ENCODE peak calls at places on chromosome 19, in eight cellular contexts. Y is GM12865, V is tibial nerve, Z is fibroblast of mammary gland, E is HFFc6, A is kidney epithelial cell, J is GM10248, H is cardiac fibroblast. K is an unnamed sample.

GRCh38 chr19:5665781-5666513 is 14.4 kb downstream of the MICOS13 start:
- DNase-seq in Y (peak), V (no peak), Z (peak), E (peak), A (peak), J (no peak), H (peak), K (no peak)

GRCh38 chr19:48332662-48333466 is 7.5 kb downstream of the EMP3 start:
- DNase-seq in Y (peak), V (peak), Z (peak), E (peak), A (peak), J (peak), H (peak), K (peak)

GRCh38 chr19:10115392-10116084 is 4.0 kb downstream of the P2RY11 start:
- DNase-seq in Y (peak), V (no peak), Z (no peak), E (no peak), A (no peak), J (no peak), H (peak), K (no peak)

GRCh38 chr19:4518345-4519171 is at the start of gene PLIN4:
- DNase-seq in Y (no peak), V (no peak), Z (peak), E (no peak), A (no peak), J (no peak), H (peak), K (no peak)

GRCh38 chr19:19597809-19598306 is 20.6 kb downstream of the PBX4 start:
- DNase-seq in Y (peak), V (no peak), Z (no peak), E (no peak), A (no peak), J (peak), H (peak), K (no peak)

GRCh38 chr19:3366104-3366760 is at the start of gene NFIC:
- DNase-seq in Y (peak), V (peak), Z (peak), E (peak), A (no peak), J (peak), H (peak), K (no peak)

GRCh38 chr19:41261474-41262190 is 2.5 kb upstream of the HNRNPUL1 start:
- DNase-seq in Y (no peak), V (peak), Z (no peak), E (no peak), A (no peak), J (no peak), H (no peak), K (no peak)

GRCh38 chr19:5681446-5682292 is 842 bp downstream of the HSD11B1L start:
- DNase-seq in Y (no peak), V (no peak), Z (no peak), E (no peak), A (no peak), J (no peak), H (no peak), K (no peak)

GRCh38 chr19:23409392-23410048 is 14.2 kb upstream of the ZNF91 start:
- DNase-seq in Y (no peak), V (no peak), Z (no peak), E (no peak), A (no peak), J (no peak), H (no peak), K (no peak)

GRCh38 chr19:1266818-1267440 is 2.2 kb upstream of the CIRBP start:
- DNase-seq in Y (peak), V (no peak), Z (no peak), E (peak), A (no peak), J (no peak), H (no peak), K (peak)

GRCh38 chr19:34310494-34310981 is 54.5 kb upstream of the GPI start:
- DNase-seq in Y (no peak), V (no peak), Z (no peak), E (no peak), A (no peak), J (no peak), H (no peak), K (no peak)

GRCh38 chr19:3423183-3423829 is 56.9 kb downstream of the NFIC start:
- DNase-seq in Y (no peak), V (no peak), Z (peak), E (no peak), A (no peak), J (no peak), H (no peak), K (no peak)

GRCh38 chr19:19551862-19552192 is 13.8 kb downstream of the CILP2 start:
- DNase-seq in Y (no peak), V (no peak), Z (no peak), E (no peak), A (no peak), J (no peak), H (no peak), K (no peak)

GRCh38 chr19:14517840-14518505 is at the start of gene DNAJB1:
- DNase-seq in Y (peak), V (peak), Z (peak), E (peak), A (no peak), J (peak), H (peak), K (peak)

GRCh38 chr19:23542562-23542961 is 144.4 kb downstream of the ZNF675 start:
- DNase-seq in Y (no peak), V (no peak), Z (no peak), E (no peak), A (no peak), J (no peak), H (no peak), K (no peak)

GRCh38 chr19:4497770-4498389 is 20.4 kb downstream of the PLIN4 start:
- DNase-seq in Y (no peak), V (no peak), Z (no peak), E (no peak), A (no peak), J (no peak), H (no peak), K (no peak)

GRCh38 chr19:55340784-55341147 is 1.1 kb downstream of the KMT5C start:
- DNase-seq in Y (no peak), V (no peak), Z (no peak), E (no peak), A (no peak), J (no peak), H (no peak), K (no peak)

GRCh38 chr19:15463865-15464371 is 426 bp downstream of the RASAL3 start:
- DNase-seq in Y (peak), V (no peak), Z (no peak), E (no peak), A (no peak), J (peak), H (no peak), K (peak)

GRCh38 chr19:8145969-8146368 is 3.4 kb downstream of the FBN3 start:
- DNase-seq in Y (no peak), V (no peak), Z (no peak), E (no peak), A (no peak), J (no peak), H (no peak), K (no peak)

GRCh38 chr19:34500656-34501120 is 19.1 kb downstream of the WTIP start:
- DNase-seq in Y (no peak), V (no peak), Z (no peak), E (no peak), A (no peak), J (peak), H (no peak), K (no peak)

GRCh38 chr19:10228925-10229324 is 2.2 kb downstream of the S1PR2 start:
- DNase-seq in Y (peak), V (peak), Z (peak), E (no peak), A (no peak), J (peak), H (peak), K (no peak)

GRCh38 chr19:13097331-13098258 is 5.1 kb downstream of the LYL1 start:
- DNase-seq in Y (no peak), V (peak), Z (no peak), E (no peak), A (no peak), J (no peak), H (no peak), K (peak)

GRCh38 chr19:13094771-13095392 is 7.8 kb downstream of the LYL1 start:
- DNase-seq in Y (no peak), V (no peak), Z (no peak), E (no peak), A (no peak), J (peak), H (no peak), K (peak)

GRCh38 chr19:13096968-13097330 is 5.7 kb downstream of the LYL1 start:
- DNase-seq in Y (no peak), V (no peak), Z (no peak), E (no peak), A (no peak), J (no peak), H (no peak), K (no peak)

GRCh38 chr19:13095393-13095784 is 7.3 kb downstream of the LYL1 start:
- DNase-seq in Y (no peak), V (no peak), Z (no peak), E (no peak), A (no peak), J (peak), H (no peak), K (peak)

DNA sequence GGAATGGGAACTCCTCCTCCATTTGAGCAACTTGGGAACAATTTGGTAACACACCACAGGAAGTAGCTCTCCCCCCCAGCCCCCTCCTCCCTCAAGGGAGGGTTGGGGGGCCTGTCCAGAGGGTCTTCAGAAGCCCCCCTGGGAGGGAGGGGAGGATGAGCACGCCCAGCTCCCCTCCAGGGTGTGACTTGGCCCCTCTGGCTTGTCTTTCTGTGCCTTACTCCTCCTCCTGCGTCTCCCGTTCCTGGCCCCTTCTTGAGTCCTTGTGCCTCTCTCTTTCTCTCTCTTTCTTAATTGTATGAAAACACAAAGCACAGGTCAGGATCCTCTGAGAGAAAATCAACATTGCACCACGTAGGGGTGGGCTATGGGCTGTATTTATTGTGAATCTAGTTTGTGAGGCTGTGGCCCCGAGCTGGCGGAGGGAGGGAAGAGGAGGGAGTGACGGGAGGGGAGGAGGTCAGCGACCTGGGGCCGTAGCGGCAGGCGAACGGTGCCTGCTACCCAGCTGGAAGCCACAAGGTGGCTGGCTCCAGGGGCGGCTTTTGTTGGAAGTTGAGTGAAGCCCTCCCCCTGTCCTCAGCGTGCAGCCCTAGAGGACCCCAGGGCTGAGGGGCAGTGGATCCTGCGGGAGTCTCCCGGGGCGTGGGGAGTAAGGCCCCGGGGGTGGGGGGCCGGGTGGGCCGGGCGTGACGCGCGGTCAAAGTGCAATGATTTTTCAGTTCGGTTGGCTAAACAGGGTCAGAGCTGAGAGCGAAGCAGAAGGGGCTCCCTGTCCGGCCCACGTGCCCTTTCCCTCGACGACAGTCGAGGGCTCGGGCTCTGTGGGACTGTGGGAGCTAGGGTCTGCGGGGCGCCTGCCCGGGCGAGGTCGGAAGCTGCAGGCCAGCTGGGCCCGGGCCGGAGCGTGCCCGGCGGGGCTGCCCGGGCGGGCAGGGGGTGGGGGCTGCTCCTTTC is 6.4 kb downstream of the LYL1 start:
- DNase-seq in Y (no peak), V (no peak), Z (no peak), E (no peak), A (no peak), J (no peak), H (no peak), K (peak)
- TF ChIP-seq CTCF in Y (no peak), V (peak), Z (no peak), E (peak), A (peak), J (no peak), H (no peak), K (no peak)

DNA sequence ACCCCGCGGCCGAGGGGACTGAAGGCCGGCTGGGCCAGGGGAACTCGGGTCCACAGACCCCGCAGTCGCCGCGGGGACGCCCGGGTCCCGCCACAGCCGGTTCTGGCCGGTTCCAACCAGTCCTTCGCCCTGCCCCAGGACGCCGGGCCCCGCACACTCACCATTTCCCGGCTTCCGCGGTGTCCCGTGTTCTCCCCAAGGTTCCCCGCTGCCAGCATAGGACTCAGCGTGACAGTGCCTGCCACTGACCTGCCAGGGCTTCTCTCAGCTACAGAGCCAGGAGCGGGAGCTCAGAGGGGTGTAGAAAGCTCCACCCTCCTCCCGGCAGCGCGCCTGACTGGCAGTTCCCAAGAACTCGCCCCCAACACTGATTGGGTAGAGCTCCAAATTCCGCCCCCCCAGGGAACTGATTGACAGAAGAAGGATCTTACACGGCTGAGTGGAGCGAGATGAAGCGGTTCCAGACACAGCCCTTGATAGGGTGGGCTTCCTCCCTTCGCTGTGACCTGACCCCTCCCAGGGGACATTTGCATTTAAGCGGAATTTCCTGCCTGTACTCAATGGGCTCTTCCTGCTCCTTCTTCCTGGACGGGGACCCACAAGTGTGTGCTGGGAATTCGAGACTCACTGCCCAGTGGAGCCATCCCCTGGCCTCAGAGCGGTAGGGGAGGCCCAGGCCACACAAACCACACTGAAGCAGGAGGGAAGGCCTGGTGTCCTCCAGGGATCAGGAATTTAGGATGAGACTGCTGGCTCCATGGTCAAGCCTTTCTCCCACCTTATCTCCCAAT is at the start of gene ZNF442:
- DNase-seq in Y (peak), V (peak), Z (peak), E (peak), A (peak), J (peak), H (peak), K (peak)
- TF ChIP-seq CTCF in Y (no peak), V (peak), Z (peak), E (peak), A (peak), J (peak), H (peak), K (no peak)

DNA sequence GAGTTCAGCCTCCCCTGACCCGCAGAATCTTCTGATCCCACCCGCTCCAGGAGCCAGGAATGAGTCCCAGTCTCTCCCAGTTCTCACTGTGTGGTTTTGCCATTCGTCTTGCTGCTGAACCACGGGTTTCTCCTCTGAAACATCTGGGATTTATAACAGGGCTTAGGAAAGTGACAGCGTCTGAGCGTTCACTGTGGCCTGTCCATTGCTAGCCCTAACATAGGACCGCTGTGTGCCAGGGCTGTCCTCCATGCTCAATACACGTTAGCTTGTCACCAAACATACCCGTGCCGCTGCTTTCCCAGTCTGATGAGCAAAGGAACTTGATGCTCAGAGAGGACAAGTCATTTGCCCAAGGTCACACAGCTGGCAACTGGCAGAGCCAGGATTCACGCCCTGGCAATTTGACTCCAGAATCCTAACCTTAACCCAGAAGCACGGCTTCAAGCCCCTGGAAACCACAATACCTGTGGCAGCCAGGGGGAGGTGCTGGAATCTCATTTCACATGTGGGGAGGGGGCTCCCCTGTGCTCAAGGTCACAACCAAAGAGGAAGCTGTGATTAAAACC is 1.1 kb upstream of the APOE start:
- DNase-seq in Y (peak), V (no peak), Z (no peak), E (no peak), A (no peak), J (no peak), H (no peak), K (no peak)
- TF ChIP-seq CTCF in Y (peak), V (no peak), Z (peak), E (peak), A (no peak), J (no peak), H (no peak), K (no peak)

DNA sequence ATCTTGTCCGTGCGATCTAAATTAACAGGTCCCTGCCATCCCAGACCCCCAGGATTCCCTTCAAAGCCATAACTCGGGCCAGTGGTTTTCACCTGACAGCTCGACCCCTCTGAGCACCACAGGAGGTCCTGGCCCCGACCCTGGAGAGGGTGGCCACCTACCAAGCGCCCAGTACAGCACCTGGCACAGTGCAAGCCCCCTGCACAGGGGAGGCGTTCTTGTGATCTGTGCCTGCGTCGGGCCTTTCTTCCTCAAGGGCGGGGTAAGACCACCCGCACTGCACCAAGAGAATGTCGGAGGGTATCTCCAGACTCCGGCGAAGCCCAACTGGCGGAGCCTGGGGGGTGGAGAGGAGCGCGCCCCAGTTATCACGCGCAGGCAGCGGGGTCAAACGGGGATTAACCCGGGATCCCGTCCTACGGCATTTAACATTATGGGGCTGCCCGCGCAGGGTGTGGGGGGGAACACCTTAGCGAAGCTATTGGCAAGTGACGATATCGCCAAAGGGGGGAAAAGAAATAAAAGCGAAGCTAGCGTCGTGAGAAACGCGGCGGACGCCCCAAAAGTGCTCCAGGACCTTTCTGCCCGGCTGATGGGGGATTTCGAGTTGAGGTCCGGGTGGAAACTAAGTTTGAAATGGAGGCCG is 1.3 kb upstream of the HNRNPL start:
- DNase-seq in Y (peak), V (no peak), Z (no peak), E (no peak), A (no peak), J (no peak), H (no peak), K (peak)
- TF ChIP-seq CTCF in Y (no peak), V (no peak), Z (no peak), E (no peak), A (no peak), J (no peak), H (no peak), K (no peak)

DNA sequence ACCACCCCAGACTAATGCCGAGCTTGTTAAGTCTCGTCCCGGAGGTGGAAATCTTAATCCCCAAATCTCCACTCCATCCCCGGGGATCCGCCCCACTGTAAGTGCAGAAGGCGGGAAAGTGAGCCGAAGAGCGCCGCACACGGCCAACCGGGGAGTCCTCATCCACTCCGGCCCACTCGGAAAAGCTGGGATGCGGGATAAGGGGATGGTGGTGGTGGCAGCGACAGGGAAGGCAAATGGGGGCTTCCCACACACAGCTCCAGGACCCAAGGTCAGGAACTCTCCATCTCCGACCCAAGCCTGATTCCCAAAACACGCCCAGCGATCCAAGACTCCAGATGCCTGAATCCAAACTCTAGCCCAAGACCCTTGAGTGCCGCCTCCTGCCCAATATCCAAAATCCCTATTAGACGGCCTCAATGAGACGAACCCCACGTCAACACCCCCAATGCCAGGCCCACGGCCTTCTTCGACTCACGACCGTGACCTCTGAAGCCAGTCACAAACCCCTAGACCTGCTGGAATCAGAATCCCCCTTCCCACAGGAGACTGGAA is 481 bp downstream of the FBL start:
- DNase-seq in Y (peak), V (no peak), Z (no peak), E (no peak), A (no peak), J (no peak), H (peak), K (no peak)
- TF ChIP-seq CTCF in Y (no peak), V (no peak), Z (no peak), E (peak), A (peak), J (no peak), H (peak), K (no peak)

GRCh38 chr19:42317535-42317934 is 4.4 kb downstream of the TMEM145 start:
- DNase-seq in Y (no peak), V (no peak), Z (no peak), E (no peak), A (no peak), J (no peak), H (no peak), K (no peak)
- TF ChIP-seq CTCF in Y (no peak), V (no peak), Z (no peak), E (no peak), A (no peak), J (no peak), H (no peak), K (no peak)